ENCODE peak calls at places on chromosome 20, in eight cellular contexts. C is T-helper 1 cell; W is NCI-H774; F is stimulated activated CD4-positive, alpha-beta T cell treated with anti-CD3 and anti-CD28 coated beads, Interleukin-15, amount 100 ng/mL, for 48 hours; Q is AG08396; J is esophagus squamous epithelium; L is NCI-H2081; S is activated naive CD4-positive, alpha-beta T cell. K is an unnamed sample.

GRCh38 chr20:48066851-48067250 is 281.6 kb upstream of the SULF2 start:
- DNase-seq in S (no peak), C (no peak), Q (no peak), J (no peak), F (no peak), W (no peak), L (no peak), K (no peak)

GRCh38 chr20:8545212-8545611 is 413.1 kb downstream of the PLCB1 start:
- DNase-seq in L (no peak), S (no peak), W (no peak), J (no peak), F (no peak), Q (no peak), C (no peak), K (no peak)

GRCh38 chr20:5793916-5794315 is 43.7 kb downstream of the SHLD1 start:
- DNase-seq in J (no peak), F (no peak), Q (no peak), S (no peak), L (no peak), C (no peak), W (no peak), K (no peak)

GRCh38 chr20:19777311-19777710 is 19.3 kb downstream of the RIN2 start:
- DNase-seq in F (no peak), C (no peak), Q (no peak), J (no peak), S (no peak), W (no peak), L (no peak), K (no peak)

GRCh38 chr20:3221398-3222226 is 12.3 kb downstream of the ITPA start:
- DNase-seq in C (no peak), Q (no peak), W (no peak), S (no peak), L (no peak), J (no peak), F (no peak), K (no peak)

GRCh38 chr20:59063358-59064213 is 21.0 kb upstream of the PRELID3B start:
- DNase-seq in Q (peak), J (no peak), L (no peak), S (no peak), W (peak), F (no peak), C (no peak), K (no peak)

GRCh38 chr20:17568045-17568788 is 1.7 kb upstream of the DSTN start:
- DNase-seq in L (no peak), J (no peak), F (no peak), C (no peak), S (no peak), Q (no peak), W (no peak), K (no peak)

GRCh38 chr20:23257106-23257761 is 93.4 kb upstream of the NXT1 start:
- DNase-seq in W (no peak), F (no peak), L (no peak), C (no peak), J (no peak), Q (no peak), S (no peak), K (no peak)

GRCh38 chr20:52490715-52491430 is 299.3 kb upstream of the ZFP64 start:
- DNase-seq in W (no peak), C (no peak), J (no peak), L (no peak), Q (peak), S (no peak), F (no peak), K (no peak)

GRCh38 chr20:40797425-40797824 is 108.4 kb upstream of the MAFB start:
- DNase-seq in J (no peak), S (no peak), L (no peak), F (no peak), Q (peak), C (no peak), W (no peak), K (no peak)

GRCh38 chr20:52593634-52594033 is 378.5 kb upstream of the TSHZ2 start:
- DNase-seq in Q (no peak), W (no peak), J (no peak), C (no peak), S (no peak), L (no peak), F (no peak), K (no peak)

GRCh38 chr20:10271470-10272219 is 53.0 kb downstream of the SNAP25 start:
- DNase-seq in J (no peak), L (no peak), S (no peak), F (no peak), C (no peak), Q (peak), W (no peak), K (no peak)

GRCh38 chr20:23138682-23139081 is 52.6 kb upstream of the CD93 start:
- DNase-seq in F (no peak), J (no peak), L (no peak), C (no peak), S (no peak), W (no peak), Q (no peak), K (no peak)

GRCh38 chr20:19583532-19584175 is 174.4 kb upstream of the RIN2 start:
- DNase-seq in W (peak), F (peak), C (peak), Q (peak), S (no peak), J (no peak), L (peak), K (no peak)

GRCh38 chr20:21767739-21768223 is 62.3 kb downstream of the PAX1 start:
- DNase-seq in C (no peak), F (no peak), S (no peak), Q (no peak), L (no peak), J (no peak), W (no peak), K (no peak)

GRCh38 chr20:25398363-25399037 is 7.9 kb upstream of the ABHD12 start:
- DNase-seq in C (no peak), F (no peak), L (no peak), J (no peak), W (no peak), Q (no peak), S (no peak), K (no peak)

GRCh38 chr20:8740265-8740664 is 328.6 kb upstream of the PLCB4 start:
- DNase-seq in L (no peak), J (no peak), Q (no peak), S (no peak), C (no peak), F (no peak), W (no peak), K (no peak)

GRCh38 chr20:58212636-58213035 is 15.8 kb downstream of the ANKRD60 start:
- DNase-seq in C (no peak), F (no peak), W (no peak), Q (no peak), S (no peak), J (no peak), L (no peak), K (no peak)

GRCh38 chr20:63911171-63911570 is 16.2 kb downstream of the DNAJC5 start:
- DNase-seq in C (no peak), W (no peak), F (no peak), Q (peak), S (no peak), J (no peak), L (no peak), K (no peak)

GRCh38 chr20:63441777-63442493 is 30.5 kb downstream of the KCNQ2 start:
- DNase-seq in S (no peak), F (peak), W (no peak), J (no peak), L (peak), C (peak), Q (peak), K (no peak)

GRCh38 chr20:10497283-10497682 is 62.2 kb downstream of the SLX4IP start:
- DNase-seq in Q (no peak), L (no peak), J (no peak), S (no peak), C (no peak), F (no peak), W (no peak), K (no peak)

GRCh38 chr20:32474967-32475819 is 109.9 kb downstream of the NOL4L start:
- DNase-seq in C (no peak), L (no peak), F (no peak), W (no peak), Q (peak), J (no peak), S (no peak), K (peak)

GRCh38 chr20:50723672-50724071 is 7.7 kb upstream of the PARD6B start:
- DNase-seq in S (no peak), Q (no peak), J (no peak), C (no peak), L (no peak), W (no peak), F (no peak), K (no peak)